ENCODE peak calls at places on chromosomes 2 and 18, in four cellular contexts. Z, S, N and C are unnamed samples.
A peak's percentile ranks its signal among the peaks of the same experiment; 100 is the strongest.

GRCh38 chr18:61580061-61580460 is 246.8 kb downstream of the CDH20 start:
- DNase-seq in S (no peak), Z (no peak), N (no peak), C (no peak)

GRCh38 chr2:751474-751873 is 74.3 kb upstream of the TMEM18 start:
- DNase-seq in Z (no peak), N (no peak), S (no peak), C (no peak)

GRCh38 chr18:12904012-12904516 is 20.0 kb upstream of the PTPN2 start:
- DNase-seq in Z (no peak), N (no peak), S (no peak), C (no peak)

GRCh38 chr2:130877258-130877657 is 40.5 kb downstream of the ARHGEF4 start:
- DNase-seq in Z (no peak), S (no peak), N (no peak), C (no peak)

GRCh38 chr2:42959148-42959992 is 167.0 kb upstream of the HAAO start:
- DNase-seq in N (no peak), Z (no peak), S (no peak), C (peak; percentile 24)

GRCh38 chr2:201795608-201796477 is 10.5 kb upstream of the CDK15 start:
- DNase-seq in S (peak; percentile 35), Z (no peak), N (no peak), C (peak; percentile 44)

GRCh38 chr2:211367711-211368110 is 811.3 kb downstream of the CPS1 start:
- DNase-seq in Z (no peak), N (peak; percentile 33), S (no peak), C (no peak)

GRCh38 chr2:75622500-75622899 is 24.1 kb upstream of the MRPL19 start:
- DNase-seq in S (no peak), Z (no peak), N (no peak), C (no peak)

GRCh38 chr2:26462100-26462499 is 15.8 kb downstream of the OTOF start:
- DNase-seq in N (no peak), S (no peak), Z (no peak), C (no peak)

GRCh38 chr18:3508576-3509559 is 58.9 kb downstream of the TGIF1 start:
- DNase-seq in S (no peak), N (no peak), Z (no peak), C (no peak)

GRCh38 chr2:175804130-175804529 is 197.9 kb downstream of the LNPK start:
- DNase-seq in S (no peak), Z (no peak), N (no peak), C (no peak)

GRCh38 chr18:51617167-51617566 is 419.7 kb upstream of the MEX3C start:
- DNase-seq in Z (no peak), N (no peak), S (no peak), C (no peak)

GRCh38 chr2:201768918-201769317 is 11.8 kb downstream of the ALS2 start:
- DNase-seq in N (no peak), Z (no peak), S (no peak), C (no peak)

GRCh38 chr2:229202646-229203045 is 68.4 kb downstream of the PID1 start:
- DNase-seq in S (no peak), N (no peak), Z (no peak), C (no peak)

GRCh38 chr2:71925268-71926097 is 222.2 kb downstream of the CYP26B1 start:
- DNase-seq in S (no peak), Z (peak; percentile 38), N (no peak), C (no peak)

GRCh38 chr2:98377569-98377968 is 31.3 kb downstream of the CNGA3 start:
- DNase-seq in N (no peak), Z (peak; percentile 35), S (no peak), C (no peak)

GRCh38 chr18:50790956-50791355 is 28.9 kb downstream of the MRO start:
- DNase-seq in Z (no peak), N (no peak), S (no peak), C (no peak)

GRCh38 chr2:140905078-140905781 is 1225.6 kb downstream of the LRP1B start:
- DNase-seq in Z (peak; percentile 67), N (no peak), S (no peak), C (no peak)

GRCh38 chr2:72757177-72757775 is 68.6 kb downstream of the EXOC6B start:
- DNase-seq in Z (no peak), S (no peak), N (no peak), C (peak; percentile 78)

GRCh38 chr2:32947076-32947483 is 327 bp downstream of the LTBP1 start:
- DNase-seq in Z (peak; percentile 74), N (no peak), S (no peak), C (peak; percentile 23)

GRCh38 chr2:161134547-161135518 is 25.4 kb upstream of the TANK start:
- DNase-seq in N (no peak), Z (no peak), S (peak; percentile 56), C (peak; percentile 89)

GRCh38 chr18:39611381-39612090 is 2045.9 kb upstream of the CELF4 start:
- DNase-seq in N (no peak), S (no peak), Z (no peak), C (no peak)

GRCh38 chr2:111101592-111101991 is 19.1 kb upstream of the BCL2L11 start:
- DNase-seq in S (no peak), N (no peak), Z (no peak), C (no peak)

GRCh38 chr2:68849579-68850030 is 21.6 kb downstream of the BMP10 start:
- DNase-seq in Z (no peak), S (no peak), N (no peak), C (peak; percentile 84)

GRCh38 chr2:197229509-197230458 is 80.8 kb downstream of the ANKRD44 start:
- DNase-seq in N (no peak), Z (no peak), S (no peak), C (no peak)

GRCh38 chr2:102975996-102976636 is 214.3 kb downstream of the TMEM182 start:
- DNase-seq in S (peak; percentile 16), Z (peak; percentile 54), N (no peak), C (no peak)

GRCh38 chr18:33201509-33201926 is 239.0 kb downstream of the CCDC178 start:
- DNase-seq in S (no peak), Z (peak; percentile 74), N (no peak), C (peak; percentile 75)

GRCh38 chr2:218081695-218082094 is 12.6 kb downstream of the RUFY4 start:
- DNase-seq in Z (no peak), N (no peak), S (no peak), C (no peak)

GRCh38 chr2:64644240-64645013 is 9.3 kb downstream of the SERTAD2 start:
- DNase-seq in Z (peak; percentile 75), S (peak; percentile 59), N (no peak), C (peak; percentile 84)

GRCh38 chr18:7117390-7118355 is at the start of gene LAMA1:
- DNase-seq in N (no peak), S (no peak), Z (peak; percentile 83), C (no peak)

GRCh38 chr2:43637030-43637803 is at the start of gene PLEKHH2:
- DNase-seq in N (peak; percentile 19), Z (peak; percentile 99), S (peak; percentile 71), C (peak; percentile 84)

GRCh38 chr2:56801214-56801613 is 617.4 kb downstream of the CCDC85A start:
- DNase-seq in S (no peak), Z (no peak), N (no peak), C (no peak)

GRCh38 chr18:8261651-8262091 is 347.6 kb upstream of the RAB12 start:
- DNase-seq in S (no peak), N (no peak), Z (no peak), C (no peak)

GRCh38 chr2:205719864-205720263 is 37.6 kb downstream of the NRP2 start:
- DNase-seq in S (no peak), N (no peak), Z (no peak), C (no peak)

GRCh38 chr18:25941556-25941955 is 148.9 kb downstream of the SS18 start:
- DNase-seq in S (no peak), Z (no peak), N (no peak), C (no peak)

GRCh38 chr2:156437876-156438410 is 1.8 kb downstream of the GPD2 start:
- DNase-seq in N (no peak), S (no peak), Z (no peak), C (no peak)

GRCh38 chr2:156435725-156436476 is at the start of gene GPD2:
- DNase-seq in Z (peak; percentile 90), S (peak; percentile 70), N (no peak), C (peak; percentile 81)

GRCh38 chr2:156436477-156437085 is 402 bp downstream of the GPD2 start:
- DNase-seq in S (no peak), Z (peak; percentile 49), N (no peak), C (peak; percentile 54)

GRCh38 chr2:156435392-156435724 is 821 bp upstream of the GPD2 start:
- DNase-seq in S (no peak), N (no peak), Z (no peak), C (no peak)

GRCh38 chr2:156437272-156437671 is 1.1 kb downstream of the GPD2 start:
- DNase-seq in S (no peak), N (no peak), Z (no peak), C (no peak)
- H3K9ac ChIP-seq in S (peak overlapping the region; percentile 85), N (peak overlapping the region; percentile 91), Z (no peak overlapping the region), C (no peak overlapping the region)

GRCh38 chr2:157784823-157785175 is 91.3 kb downstream of the ACVR1 start:
- DNase-seq in Z (no peak), S (no peak), N (no peak), C (peak; percentile 38)

GRCh38 chr2:157785200-157785599 is 90.9 kb downstream of the ACVR1 start:
- DNase-seq in S (no peak), N (no peak), Z (no peak), C (peak; percentile 60)

GRCh38 chr2:157785866-157786662 is 90.1 kb downstream of the ACVR1 start:
- DNase-seq in N (no peak), S (no peak), Z (no peak), C (no peak)

GRCh38 chr2:157783180-157783579 is 93.0 kb downstream of the ACVR1 start:
- DNase-seq in Z (no peak), N (no peak), S (no peak), C (no peak)

GRCh38 chr2:157784169-157784822 is 91.8 kb downstream of the ACVR1 start:
- DNase-seq in S (no peak), N (no peak), Z (no peak), C (peak; percentile 82)
- TF ChIP-seq POLR2AphosphoS5 in S (no peak), N (no peak), Z (no peak), C (no peak)

GRCh38 chr2:234025475-234025874 is 25.0 kb upstream of the SPP2 start:
- DNase-seq in Z (no peak), S (no peak), N (peak; percentile 20), C (no peak)
- H3K9ac ChIP-seq in Z (no peak overlapping the region), S (no peak overlapping the region), N (no peak overlapping the region), C (no peak overlapping the region)

GRCh38 chr2:135531231-135532197 is at the start of gene R3HDM1:
- DNase-seq in Z (peak; percentile 93), S (peak; percentile 100), N (peak; percentile 100), C (peak; percentile 100)
- TF ChIP-seq POLR2AphosphoS5 in Z (peak; percentile 30), S (peak; percentile 74), N (peak; percentile 69), C (peak; percentile 71)

GRCh38 chr2:73827660-73828388 is 937 bp upstream of the STAMBP start:
- DNase-seq in S (no peak), N (no peak), Z (no peak), C (no peak)
- H3K9ac ChIP-seq in S (peak overlapping the region; percentile 87), N (peak overlapping the region; percentile 89), Z (no peak overlapping the region), C (no peak overlapping the region)

GRCh38 chr2:22701761-22702160 is 683.2 kb upstream of the KLHL29 start:
- DNase-seq in N (no peak), S (no peak), Z (no peak), C (no peak)

GRCh38 chr2:22694300-22694699 is 690.7 kb upstream of the KLHL29 start:
- DNase-seq in N (no peak), S (no peak), Z (no peak), C (no peak)

GRCh38 chr2:22692751-22693150 is 692.2 kb upstream of the KLHL29 start:
- DNase-seq in N (no peak), S (no peak), Z (no peak), C (no peak)

GRCh38 chr2:22694856-22695255 is 690.1 kb upstream of the KLHL29 start:
- DNase-seq in S (no peak), Z (peak; percentile 53), N (no peak), C (no peak)

GRCh38 chr2:22697054-22697453 is 687.9 kb upstream of the KLHL29 start:
- DNase-seq in N (no peak), Z (no peak), S (no peak), C (no peak)
- TF ChIP-seq POLR2AphosphoS5 in N (no peak), Z (no peak), S (no peak), C (no peak)